ENCODE peak calls at places on chromosomes 16 and 17, in six cellular contexts. Y is sigmoid colon, O is cardiac muscle cell, E is HCT116, P is gastrocnemius medialis, B is colonic mucosa. R is an unnamed sample.
A peak's percentile ranks its signal among the peaks of the same experiment; 100 is the strongest.

GRCh38 chr16:49596119-49596518 is 222.5 kb downstream of the C16orf78 start:
- DNase-seq in P (no peak), B (no peak), E (no peak), Y (no peak), O (no peak), R (no peak)

GRCh38 chr17:10001296-10001904 is 96.3 kb upstream of the RCVRN start:
- DNase-seq in P (no peak), Y (no peak), B (no peak), E (no peak), O (no peak), R (no peak)

GRCh38 chr17:80000136-80000535 is 35.5 kb downstream of the TBC1D16 start:
- DNase-seq in O (no peak), E (no peak), P (no peak), Y (no peak), B (no peak), R (no peak)

GRCh38 chr16:10231563-10231962 is 49.3 kb upstream of the GRIN2A start:
- DNase-seq in E (no peak), P (no peak), O (no peak), Y (no peak), B (no peak), R (no peak)

GRCh38 chr16:55502801-55503366 is 6.0 kb upstream of the LPCAT2 start:
- DNase-seq in B (peak; percentile 96), E (peak; percentile 40), Y (peak; percentile 95), O (peak; percentile 78), P (peak; percentile 57), R (no peak)

GRCh38 chr17:2043785-2044184 is 2.0 kb downstream of the OVCA2 start:
- DNase-seq in O (no peak), P (no peak), Y (no peak), B (no peak), E (no peak), R (no peak)

GRCh38 chr17:31327534-31328526 is 6.4 kb upstream of the EVI2A start:
- DNase-seq in O (no peak), B (no peak), Y (no peak), P (no peak), E (no peak), R (no peak)

GRCh38 chr17:78618264-78619066 is 41.3 kb upstream of the DNAH17 start:
- DNase-seq in E (no peak), Y (no peak), B (no peak), O (no peak), P (peak; percentile 25), R (no peak)

GRCh38 chr16:2584742-2585650 is 47.2 kb downstream of the PDPK1 start:
- DNase-seq in B (no peak), E (no peak), O (no peak), Y (peak; percentile 78), P (peak; percentile 72), R (no peak)

GRCh38 chr17:75845058-75845711 is 981 bp upstream of the UNC13D start:
- DNase-seq in E (peak; percentile 96), P (peak; percentile 94), B (peak; percentile 90), Y (peak; percentile 90), O (peak; percentile 84), R (peak; percentile 70)

GRCh38 chr16:8721693-8722348 is 47.4 kb downstream of the ABAT start:
- DNase-seq in Y (no peak), B (no peak), E (no peak), P (no peak), O (no peak), R (no peak)

GRCh38 chr16:14420721-14421488 is 209.2 kb downstream of the PARN start:
- DNase-seq in P (no peak), Y (no peak), O (no peak), E (no peak), B (no peak), R (no peak)

GRCh38 chr16:24929409-24929808 is 83.6 kb downstream of the SLC5A11 start:
- DNase-seq in O (no peak), Y (no peak), P (no peak), E (no peak), B (no peak), R (no peak)

GRCh38 chr16:81583893-81584705 is 139.5 kb downstream of the CMIP start:
- DNase-seq in O (no peak), P (no peak), Y (no peak), E (peak; percentile 74), B (peak; percentile 75), R (no peak)

GRCh38 chr17:50051082-50051576 is 4.8 kb upstream of the ITGA3 start:
- DNase-seq in P (no peak), B (no peak), Y (no peak), E (peak; percentile 96), O (no peak), R (peak; percentile 15)

GRCh38 chr17:48611213-48611612 is 396 bp upstream of the HOXB7 start:
- DNase-seq in E (no peak), O (no peak), P (no peak), Y (no peak), B (no peak), R (no peak)

GRCh38 chr16:49961087-49961486 is 63.9 kb upstream of the CNEP1R1 start:
- DNase-seq in Y (no peak), O (no peak), P (no peak), B (no peak), E (no peak), R (no peak)

GRCh38 chr17:59561042-59561441 is 4.4 kb upstream of the DHX40 start:
- DNase-seq in E (peak; percentile 65), P (no peak), B (no peak), Y (no peak), O (peak; percentile 5), R (peak; percentile 23)

GRCh38 chr17:69819316-69820087 is 255.5 kb upstream of the KCNJ16 start:
- DNase-seq in B (no peak), O (no peak), Y (no peak), P (no peak), E (no peak), R (no peak)

GRCh38 chr17:79294459-79295071 is 219.9 kb downstream of the ENGASE start:
- DNase-seq in P (no peak), E (no peak), O (peak; percentile 91), B (peak; percentile 54), Y (no peak), R (peak; percentile 49)

GRCh38 chr16:1674751-1675664 is 3.1 kb upstream of the JPT2 start:
- DNase-seq in Y (no peak), O (no peak), P (no peak), E (no peak), B (no peak), R (no peak)

GRCh38 chr17:65987988-65988387 is 203.9 kb downstream of the CEP112 start:
- DNase-seq in B (peak; percentile 49), P (no peak), Y (no peak), O (peak; percentile 11), E (peak; percentile 66), R (peak; percentile 49)

GRCh38 chr17:63842540-63843386 is at the start of gene SMARCD2:
- DNase-seq in P (peak; percentile 99), E (peak; percentile 100), B (peak; percentile 99), O (peak; percentile 99), Y (peak; percentile 99), R (peak; percentile 98)

GRCh38 chr17:4453821-4454591 is 20.3 kb downstream of the SPNS3 start:
- DNase-seq in P (no peak), B (peak; percentile 51), E (no peak), O (no peak), Y (no peak), R (no peak)

GRCh38 chr17:65442250-65442649 is 119.2 kb downstream of the AXIN2 start:
- DNase-seq in Y (no peak), P (no peak), O (no peak), B (no peak), E (no peak), R (no peak)

GRCh38 chr17:36048061-36048460 is 16.0 kb upstream of the CCL18 start:
- DNase-seq in P (no peak), E (no peak), Y (no peak), B (no peak), O (no peak), R (no peak)

DNA sequence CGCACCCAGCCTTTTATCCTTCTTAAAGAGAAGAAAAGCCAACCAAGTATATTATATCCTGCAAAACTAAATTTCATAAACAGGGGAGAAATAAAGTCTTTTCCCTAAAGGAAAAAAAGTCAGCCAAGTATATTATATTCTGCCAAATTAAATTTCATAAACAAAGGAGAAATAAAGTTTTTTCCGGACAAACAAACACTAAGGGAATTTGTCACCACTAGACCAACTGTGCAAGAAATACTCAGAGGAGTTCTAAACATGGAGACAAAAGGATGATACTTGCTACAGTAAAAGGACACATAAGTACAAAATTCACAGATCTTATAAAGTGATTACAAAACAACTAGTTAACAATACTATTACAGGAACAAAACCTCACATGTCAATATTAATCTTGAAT is 14.4 kb upstream of the CCL18 start:
- DNase-seq in O (no peak), E (no peak), P (no peak), Y (no peak), B (no peak), R (no peak)
- H3K9me3 ChIP-seq in O (no peaks in the 10 kb centered on the region), E (no peaks in the 10 kb centered on the region), P (no peaks in the 10 kb centered on the region), Y (peaks cover 8% of the 10 kb centered on the region), B (no peaks in the 10 kb centered on the region), R (no peaks in the 10 kb centered on the region)

DNA sequence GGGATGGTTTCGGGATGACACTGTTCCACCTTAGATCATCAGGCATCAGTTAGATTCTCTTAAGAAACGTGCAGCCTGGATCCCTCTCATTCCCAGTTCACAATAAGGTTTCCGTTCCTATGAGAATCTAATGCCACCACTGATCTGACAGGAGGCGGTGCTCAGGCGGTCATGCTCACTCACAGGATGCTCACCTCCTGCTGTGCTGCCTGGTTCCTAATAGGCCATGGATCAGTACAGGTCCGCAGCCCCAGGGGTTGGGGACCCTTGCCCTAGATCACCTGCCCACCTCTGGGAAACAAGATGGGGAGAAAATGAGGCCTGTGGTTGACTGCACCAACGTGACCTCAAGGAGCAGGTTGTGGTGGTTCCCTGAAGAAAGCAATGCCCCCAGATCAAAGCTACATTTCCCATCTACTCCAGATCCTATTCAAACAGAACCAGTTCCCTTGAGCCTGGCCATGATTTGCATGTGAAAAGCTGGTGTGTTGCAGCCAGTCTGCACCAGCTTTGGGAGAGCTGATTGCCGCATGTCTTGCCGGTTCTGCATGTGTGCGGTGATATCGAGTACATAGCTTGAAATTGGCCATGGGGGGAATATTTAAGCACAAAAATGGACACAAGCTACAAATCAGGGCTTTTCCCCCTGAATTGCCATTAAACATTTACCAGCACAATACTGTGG is 183.2 kb upstream of the HSBP1 start:
- DNase-seq in O (no peak), E (no peak), B (no peak), P (no peak), Y (no peak), R (no peak)
- H3K4me3 ChIP-seq in O (no peak overlapping the region), E (no peak overlapping the region), B (no peak overlapping the region), P (no peak overlapping the region), Y (no peak overlapping the region), R (no peak overlapping the region)

GRCh38 chr16:60304725-60305124 is 1570.6 kb upstream of the GOT2 start:
- DNase-seq in P (no peak), O (no peak), E (no peak), B (no peak), Y (no peak), R (no peak)
- H3K9me3 ChIP-seq in P (no peaks in the 10 kb centered on the region), O (no peaks in the 10 kb centered on the region), E (peaks cover 7% of the 10 kb centered on the region), B (no peaks in the 10 kb centered on the region), Y (no peaks in the 10 kb centered on the region), R (no peaks in the 10 kb centered on the region)

DNA sequence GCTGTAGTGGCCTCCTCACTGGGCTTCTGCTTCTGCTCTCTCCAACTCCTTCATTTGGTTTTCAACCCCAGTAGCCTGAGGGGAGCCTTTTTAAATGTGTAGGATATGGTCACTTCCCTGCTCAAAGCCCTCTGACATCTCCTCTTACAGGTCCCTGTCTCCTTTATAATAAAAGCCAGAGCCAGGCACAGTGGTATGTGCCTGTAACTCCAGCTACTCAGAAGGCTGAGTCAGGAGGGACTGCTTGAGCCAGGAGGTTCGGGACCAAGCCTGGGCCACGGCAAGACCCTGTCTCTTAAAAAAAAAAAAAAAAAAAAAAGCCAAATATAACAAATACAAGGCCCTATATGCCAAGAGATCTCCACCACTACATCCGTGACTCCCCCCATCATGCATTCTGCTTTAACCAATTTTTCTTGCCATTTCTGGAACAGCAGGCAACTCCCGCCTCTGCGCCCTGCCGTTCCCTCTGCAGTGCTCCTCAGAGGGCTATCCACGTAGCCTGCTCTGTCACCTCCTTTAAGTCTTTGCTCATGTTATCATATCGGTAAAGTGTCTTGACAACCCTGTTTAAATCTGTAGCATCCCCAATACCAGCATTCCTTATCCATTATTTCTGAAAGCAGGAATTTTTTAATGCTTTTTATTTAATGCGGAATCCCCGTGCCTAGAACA is 9.4 kb downstream of the ZNF771 start:
- DNase-seq in E (no peak), P (no peak), O (no peak), Y (no peak), B (no peak), R (no peak)
- H3K4me3 ChIP-seq in E (no peak overlapping the region), P (peak overlapping the region; percentile 70), O (peak overlapping the region; percentile 38), Y (peak overlapping the region; percentile 72), B (peak overlapping the region; percentile 52), R (peak overlapping the region; percentile 69)